ENCODE peak calls at places on chromosomes 6 and 20, in seven cellular contexts. T is T-cell; J is NCI-H2227 treated with DMSO at 0.1 percent for 48 hours; Y is SIG-M5; X is natural killer cell; A is naive thymus-derived CD8-positive, alpha-beta T cell; U is H54. M is an unnamed sample.

GRCh38 chr20:23436681-23437080 is 2.8 kb upstream of the CSTL1 start:
- DNase-seq in T (no peak), J (no peak), Y (no peak), X (no peak), A (no peak), U (no peak), M (no peak)

GRCh38 chr6:159890802-159891201 is at the start of gene MAS1:
- DNase-seq in T (no peak), J (no peak), Y (no peak), X (no peak), A (no peak), U (no peak), M (no peak)

GRCh38 chr6:129670634-129671033 is 39.3 kb downstream of the ARHGAP18 start:
- DNase-seq in T (no peak), J (no peak), Y (no peak), X (no peak), A (no peak), U (no peak), M (no peak)

GRCh38 chr6:134374486-134374885 is 56.6 kb upstream of the SGK1 start:
- DNase-seq in T (no peak), J (no peak), Y (no peak), X (no peak), A (no peak), U (no peak), M (no peak)

GRCh38 chr6:15400572-15401004 is 154.7 kb downstream of the JARID2 start:
- DNase-seq in T (peak), J (peak), Y (no peak), X (no peak), A (peak), U (no peak), M (no peak)

GRCh38 chr6:107539409-107539808 is 49.5 kb downstream of the SOBP start:
- DNase-seq in T (no peak), J (no peak), Y (no peak), X (no peak), A (no peak), U (no peak), M (no peak)

GRCh38 chr20:38126146-38126912 is 38.7 kb downstream of the TGM2 start:
- DNase-seq in T (no peak), J (no peak), Y (no peak), X (no peak), A (no peak), U (no peak), M (no peak)

GRCh38 chr20:53994088-53994487 is 76.3 kb downstream of the BCAS1 start:
- DNase-seq in T (no peak), J (no peak), Y (no peak), X (no peak), A (no peak), U (no peak), M (no peak)

GRCh38 chr6:84021625-84022024 is 11.9 kb upstream of the MRAP2 start:
- DNase-seq in T (no peak), J (no peak), Y (no peak), X (no peak), A (no peak), U (no peak), M (no peak)

GRCh38 chr20:52441708-52442107 is 250.1 kb upstream of the ZFP64 start:
- DNase-seq in T (no peak), J (peak), Y (no peak), X (no peak), A (no peak), U (no peak), M (no peak)

GRCh38 chr6:4667591-4667990 is 108.6 kb upstream of the CDYL start:
- DNase-seq in T (no peak), J (no peak), Y (no peak), X (no peak), A (no peak), U (no peak), M (no peak)

M was measured in activated T-helper 2 cell treated with anti-CD3 and anti-CD28 coated beads, Interferon-gamma antibody, Interleukin-2, Interleukin-4, amounts not matched to agents 10 μg/mL and 5 μg/mL and 100 μg/mL, durations not matched to agents 14 hours and 24 hours and 36 hours.